ENCODE peak calls at places on chromosomes 1 and 21, in four cellular contexts. One of them, this sample, is unnamed. For H3K27me3, the result is how much of the 10 kb centered on the place peaks cover.

GRCh38 chr21:40381111-40381510 is 465.8 kb downstream of the DSCAM start:
- DNase-seq in pancreas: no peak
- DNase-seq in WERI-Rb-1: no peak
- DNase-seq in cardiac muscle cell: no peak
- DNase-seq in this sample: no peak

GRCh38 chr21:26565546-26565945 is 7.5 kb downstream of the CYYR1 start:
- DNase-seq in pancreas: no peak
- DNase-seq in WERI-Rb-1: no peak
- DNase-seq in cardiac muscle cell: no peak
- DNase-seq in this sample: no peak

GRCh38 chr1:151156515-151156819 is at the start of gene TNFAIP8L2:
- DNase-seq in pancreas: no peak
- DNase-seq in WERI-Rb-1: peak
- DNase-seq in cardiac muscle cell: no peak
- DNase-seq in this sample: no peak

GRCh38 chr1:186781731-186782130 is 47.0 kb upstream of the PLA2G4A start:
- DNase-seq in pancreas: no peak
- DNase-seq in WERI-Rb-1: no peak
- DNase-seq in cardiac muscle cell: no peak
- DNase-seq in this sample: no peak

GRCh38 chr21:39601194-39601940 is 11.4 kb upstream of the B3GALT5 start:
- DNase-seq in pancreas: no peak
- DNase-seq in WERI-Rb-1: no peak
- DNase-seq in cardiac muscle cell: peak
- DNase-seq in this sample: no peak

GRCh38 chr21:45470087-45470515 is 65.1 kb downstream of the COL18A1 start:
- DNase-seq in pancreas: no peak
- DNase-seq in WERI-Rb-1: no peak
- DNase-seq in cardiac muscle cell: no peak
- DNase-seq in this sample: no peak

GRCh38 chr1:93844262-93845045 is 34.6 kb downstream of the DNTTIP2 start:
- DNase-seq in pancreas: no peak
- DNase-seq in WERI-Rb-1: peak
- DNase-seq in cardiac muscle cell: peak
- DNase-seq in this sample: peak

GRCh38 chr1:174912243-174912642 is 87.5 kb upstream of the CACYBP start:
- DNase-seq in pancreas: no peak
- DNase-seq in WERI-Rb-1: no peak
- DNase-seq in cardiac muscle cell: no peak
- DNase-seq in this sample: no peak

GRCh38 chr1:65717815-65718454 is 74.8 kb upstream of the PDE4B start:
- DNase-seq in pancreas: no peak
- DNase-seq in WERI-Rb-1: peak
- DNase-seq in cardiac muscle cell: no peak
- DNase-seq in this sample: no peak

GRCh38 chr1:204340137-204340536 is 19.6 kb downstream of the PLEKHA6 start:
- DNase-seq in pancreas: no peak
- DNase-seq in WERI-Rb-1: no peak
- DNase-seq in cardiac muscle cell: no peak
- DNase-seq in this sample: no peak

GRCh38 chr1:228781161-228781771 is 46.0 kb downstream of the RHOU start:
- DNase-seq in pancreas: no peak
- DNase-seq in WERI-Rb-1: peak
- DNase-seq in cardiac muscle cell: peak
- DNase-seq in this sample: no peak

GRCh38 chr1:94522304-94522703 is 19.3 kb downstream of the F3 start:
- DNase-seq in pancreas: no peak
- DNase-seq in WERI-Rb-1: peak
- DNase-seq in cardiac muscle cell: peak
- DNase-seq in this sample: no peak

GRCh38 chr1:95916616-95917015 is 682.6 kb downstream of the RWDD3 start:
- DNase-seq in pancreas: no peak
- DNase-seq in WERI-Rb-1: no peak
- DNase-seq in cardiac muscle cell: no peak
- DNase-seq in this sample: no peak

GRCh38 chr1:81424056-81424455 is 376.7 kb upstream of the ADGRL2 start:
- DNase-seq in pancreas: no peak
- DNase-seq in WERI-Rb-1: peak
- DNase-seq in cardiac muscle cell: peak
- DNase-seq in this sample: no peak

GRCh38 chr1:12464028-12464427 is 154.0 kb downstream of the DHRS3 start:
- DNase-seq in pancreas: no peak
- DNase-seq in WERI-Rb-1: no peak
- DNase-seq in cardiac muscle cell: no peak
- DNase-seq in this sample: no peak

GRCh38 chr1:19065526-19066247 is 109.2 kb upstream of the IFFO2 start:
- DNase-seq in pancreas: no peak
- DNase-seq in WERI-Rb-1: no peak
- DNase-seq in cardiac muscle cell: no peak
- DNase-seq in this sample: peak

GRCh38 chr1:220751130-220751529 is 3.0 kb downstream of the MTARC2 start:
- DNase-seq in pancreas: no peak
- DNase-seq in WERI-Rb-1: no peak
- DNase-seq in cardiac muscle cell: peak
- DNase-seq in this sample: no peak

GRCh38 chr1:92916899-92917298 is 44.4 kb downstream of the DIPK1A start:
- DNase-seq in pancreas: no peak
- DNase-seq in WERI-Rb-1: no peak
- DNase-seq in cardiac muscle cell: no peak
- DNase-seq in this sample: no peak

GRCh38 chr1:178311164-178311563 is 185.6 kb downstream of the CLEC20A start:
- DNase-seq in pancreas: no peak
- DNase-seq in WERI-Rb-1: no peak
- DNase-seq in cardiac muscle cell: peak
- DNase-seq in this sample: no peak

GRCh38 chr1:200751717-200752116 is 13.0 kb downstream of the CAMSAP2 start:
- DNase-seq in pancreas: no peak
- DNase-seq in WERI-Rb-1: no peak
- DNase-seq in cardiac muscle cell: no peak
- DNase-seq in this sample: no peak

GRCh38 chr1:230913496-230913895 is 45.2 kb upstream of the C1orf198 start:
- DNase-seq in pancreas: no peak
- DNase-seq in WERI-Rb-1: no peak
- DNase-seq in cardiac muscle cell: no peak
- DNase-seq in this sample: no peak

GRCh38 chr1:234611799-234612351 is 1.9 kb upstream of the IRF2BP2 start:
- DNase-seq in pancreas: peak
- DNase-seq in WERI-Rb-1: peak
- DNase-seq in cardiac muscle cell: no peak
- DNase-seq in this sample: no peak

GRCh38 chr21:42183374-42184266 is 35.3 kb upstream of the ABCG1 start:
- DNase-seq in pancreas: no peak
- DNase-seq in WERI-Rb-1: no peak
- DNase-seq in cardiac muscle cell: no peak
- DNase-seq in this sample: no peak

GRCh38 chr1:93625582-93626327 is 55.9 kb downstream of the BCAR3 start:
- DNase-seq in pancreas: no peak
- DNase-seq in WERI-Rb-1: peak
- DNase-seq in cardiac muscle cell: no peak
- DNase-seq in this sample: no peak

GRCh38 chr1:114462963-114463362 is 48.0 kb downstream of the TRIM33 start:
- DNase-seq in pancreas: no peak
- DNase-seq in WERI-Rb-1: no peak
- DNase-seq in cardiac muscle cell: no peak
- DNase-seq in this sample: no peak

GRCh38 chr1:201426395-201427310 is 5.1 kb upstream of the TNNI1 start:
- DNase-seq in pancreas: no peak
- DNase-seq in WERI-Rb-1: peak
- DNase-seq in cardiac muscle cell: peak
- DNase-seq in this sample: peak

GRCh38 chr1:46611691-46612221 is 4.9 kb downstream of the MOB3C start:
- DNase-seq in pancreas: peak
- DNase-seq in WERI-Rb-1: no peak
- DNase-seq in cardiac muscle cell: no peak
- DNase-seq in this sample: no peak

GRCh38 chr1:33098371-33098770 is 17.4 kb downstream of the AZIN2 start:
- DNase-seq in pancreas: no peak
- DNase-seq in WERI-Rb-1: no peak
- DNase-seq in cardiac muscle cell: no peak
- DNase-seq in this sample: no peak

DNA sequence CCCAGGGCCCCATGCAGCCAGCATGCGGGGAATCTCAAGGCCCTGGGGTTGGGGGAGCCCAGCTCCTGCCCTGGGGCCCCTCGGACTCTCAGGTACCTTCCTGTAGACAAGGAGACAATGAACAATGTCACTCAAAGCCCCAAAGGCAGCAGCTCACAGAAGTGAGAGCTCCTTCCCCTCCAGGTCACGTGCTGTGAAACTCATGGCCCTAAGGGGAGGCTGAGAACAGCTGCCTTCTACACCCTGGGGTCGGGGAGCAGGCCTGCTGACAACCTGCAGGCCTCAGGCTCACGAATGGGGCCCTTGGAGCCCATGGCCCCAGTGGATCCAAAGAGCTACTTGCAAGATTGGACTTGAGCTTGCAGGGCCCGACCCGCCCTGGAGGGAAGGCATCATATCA is 3.2 kb downstream of the MEGF6 start:
- DNase-seq in pancreas: no peak
- DNase-seq in WERI-Rb-1: no peak
- DNase-seq in cardiac muscle cell: no peak
- DNase-seq in this sample: no peak
- H3K27me3 ChIP-seq in pancreas: under half
- H3K27me3 ChIP-seq in WERI-Rb-1: under half
- H3K27me3 ChIP-seq in cardiac muscle cell: under half
- H3K27me3 ChIP-seq in this sample: under half

GRCh38 chr1:194860248-194861201 is 1674.1 kb upstream of the B3GALT2 start:
- DNase-seq in pancreas: no peak
- DNase-seq in WERI-Rb-1: no peak
- DNase-seq in cardiac muscle cell: no peak
- DNase-seq in this sample: no peak

GRCh38 chr1:194862129-194862528 is 1675.7 kb upstream of the B3GALT2 start:
- DNase-seq in pancreas: no peak
- DNase-seq in WERI-Rb-1: no peak
- DNase-seq in cardiac muscle cell: no peak
- DNase-seq in this sample: no peak

GRCh38 chr1:194857413-194857812 is 1671.0 kb upstream of the B3GALT2 start:
- DNase-seq in pancreas: no peak
- DNase-seq in WERI-Rb-1: no peak
- DNase-seq in cardiac muscle cell: no peak
- DNase-seq in this sample: no peak
- H3K27me3 ChIP-seq in pancreas: under half
- H3K27me3 ChIP-seq in WERI-Rb-1: under half
- H3K27me3 ChIP-seq in cardiac muscle cell: under half
- H3K27me3 ChIP-seq in this sample: under half

GRCh38 chr1:30258471-30258870 is 464.9 kb downstream of the MATN1 start:
- DNase-seq in pancreas: no peak
- DNase-seq in WERI-Rb-1: no peak
- DNase-seq in cardiac muscle cell: no peak
- DNase-seq in this sample: no peak

GRCh38 chr1:30258876-30259275 is 464.5 kb downstream of the MATN1 start:
- DNase-seq in pancreas: no peak
- DNase-seq in WERI-Rb-1: peak
- DNase-seq in cardiac muscle cell: no peak
- DNase-seq in this sample: peak

GRCh38 chr1:30259631-30260030 is 463.8 kb downstream of the MATN1 start:
- DNase-seq in pancreas: no peak
- DNase-seq in WERI-Rb-1: no peak
- DNase-seq in cardiac muscle cell: no peak
- DNase-seq in this sample: no peak

GRCh38 chr1:30262158-30262557 is 461.2 kb downstream of the MATN1 start:
- DNase-seq in pancreas: no peak
- DNase-seq in WERI-Rb-1: no peak
- DNase-seq in cardiac muscle cell: no peak
- DNase-seq in this sample: no peak

GRCh38 chr1:30260318-30260717 is 463.1 kb downstream of the MATN1 start:
- DNase-seq in pancreas: no peak
- DNase-seq in WERI-Rb-1: no peak
- DNase-seq in cardiac muscle cell: no peak
- DNase-seq in this sample: no peak
- H3K27me3 ChIP-seq in pancreas: under half
- H3K27me3 ChIP-seq in WERI-Rb-1: under half
- H3K27me3 ChIP-seq in cardiac muscle cell: under half
- H3K27me3 ChIP-seq in this sample: under half

GRCh38 chr1:205351984-205352713 is 4.6 kb downstream of the KLHDC8A start:
- DNase-seq in pancreas: peak
- DNase-seq in WERI-Rb-1: peak
- DNase-seq in cardiac muscle cell: no peak
- DNase-seq in this sample: no peak
- H3K27me3 ChIP-seq in pancreas: under half
- H3K27me3 ChIP-seq in WERI-Rb-1: under half
- H3K27me3 ChIP-seq in cardiac muscle cell: under half
- H3K27me3 ChIP-seq in this sample: under half

DNA sequence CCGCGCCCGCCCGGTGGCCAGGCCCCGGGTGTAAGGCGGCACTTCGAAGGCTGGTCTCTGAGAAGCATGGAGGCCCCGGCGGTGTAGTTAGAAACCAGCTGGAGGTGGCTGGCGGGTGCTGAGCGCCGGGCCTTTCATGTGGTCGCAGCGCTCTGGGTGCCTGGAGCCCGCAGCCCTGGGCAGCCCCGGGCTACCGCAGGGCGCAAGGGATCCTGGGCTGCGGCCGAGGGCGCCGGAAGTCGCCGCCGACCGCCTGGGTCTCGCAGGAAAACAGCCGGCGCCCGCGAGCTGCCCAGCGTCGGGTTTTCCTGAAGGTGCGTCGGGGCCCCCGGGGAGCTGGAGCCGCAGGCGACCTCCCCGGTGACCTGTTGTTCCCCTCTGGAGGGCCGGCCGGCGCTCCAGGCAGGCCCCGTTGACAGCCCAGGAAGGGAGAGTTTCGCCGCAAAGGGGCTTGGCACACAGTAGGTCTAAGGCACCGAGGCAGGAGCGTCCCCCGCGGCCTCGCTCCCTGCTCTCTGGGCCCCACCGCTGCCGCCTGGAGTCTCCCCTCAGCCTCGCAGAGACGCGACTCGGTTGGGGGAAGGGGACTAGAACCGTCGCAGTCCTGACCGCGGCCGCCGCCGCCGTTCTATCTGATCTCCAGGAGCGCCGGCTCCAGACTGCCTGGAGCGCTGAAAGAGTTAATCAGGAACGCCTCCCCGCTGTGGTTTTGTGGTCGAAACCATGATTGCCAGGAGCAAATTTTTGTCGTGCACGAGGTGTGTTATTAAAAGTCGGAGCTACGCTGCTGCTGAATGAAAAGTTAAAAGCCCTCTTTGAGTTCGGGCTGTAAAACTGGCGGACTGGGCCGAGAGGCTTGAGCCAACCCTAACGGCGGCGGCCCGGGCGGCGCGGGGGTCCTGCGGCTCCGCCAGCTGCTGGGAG is 2.8 kb downstream of the GRHL3 start:
- DNase-seq in pancreas: peak
- DNase-seq in WERI-Rb-1: no peak
- DNase-seq in cardiac muscle cell: peak
- DNase-seq in this sample: peak
- H3K27me3 ChIP-seq in pancreas: under half
- H3K27me3 ChIP-seq in WERI-Rb-1: under half
- H3K27me3 ChIP-seq in cardiac muscle cell: under half
- H3K27me3 ChIP-seq in this sample: under half

This sample was measured in H7.